ENCODE peak calls at places on chromosomes 3 and 15, in nine cellular contexts. D, X, R, B, E, T, N, S and U are unnamed samples. For H3K9me3, the result is how much of the 10 kb centered on the place peaks cover.

GRCh38 chr3:160106905-160107861 is 118.0 kb upstream of the C3orf80 start:
- DNase-seq in D (no peak), X (no peak), R (no peak), B (no peak), E (peak), T (no peak), N (no peak), S (no peak), U (no peak)

GRCh38 chr3:121574449-121574848 is 6.7 kb downstream of the ARGFX start:
- DNase-seq in D (no peak), X (no peak), R (no peak), B (no peak), E (peak), T (no peak), N (no peak), S (no peak), U (no peak)

GRCh38 chr3:146577662-146578061 is 27.5 kb downstream of the PLSCR5 start:
- DNase-seq in D (peak), X (peak), R (peak), B (peak), E (peak), T (no peak), N (no peak), S (no peak), U (no peak)

GRCh38 chr3:31980530-31981205 is 394 bp downstream of the OSBPL10 start:
- DNase-seq in D (no peak), X (peak), R (peak), B (peak), E (peak), T (peak), N (peak), S (peak), U (no peak)

GRCh38 chr3:81492048-81492447 is 269.4 kb downstream of the GBE1 start:
- DNase-seq in D (no peak), X (no peak), R (no peak), B (peak), E (no peak), T (no peak), N (no peak), S (no peak), U (no peak)

GRCh38 chr15:60324706-60325438 is 72.9 kb downstream of the ANXA2 start:
- DNase-seq in D (no peak), X (no peak), R (no peak), B (no peak), E (no peak), T (no peak), N (no peak), S (no peak), U (no peak)

GRCh38 chr3:38600551-38600950 is 48.9 kb downstream of the SCN5A start:
- DNase-seq in D (no peak), X (no peak), R (no peak), B (no peak), E (no peak), T (peak), N (no peak), S (no peak), U (no peak)

GRCh38 chr15:80710635-80711553 is 15.8 kb downstream of the ABHD17C start:
- DNase-seq in D (no peak), X (no peak), R (no peak), B (no peak), E (no peak), T (no peak), N (no peak), S (no peak), U (no peak)

GRCh38 chr3:55647086-55647485 is 160.0 kb upstream of the WNT5A start:
- DNase-seq in D (no peak), X (no peak), R (no peak), B (no peak), E (no peak), T (no peak), N (no peak), S (no peak), U (no peak)

GRCh38 chr3:157116017-157116416 is 43.9 kb downstream of the CCNL1 start:
- DNase-seq in D (no peak), X (no peak), R (no peak), B (no peak), E (no peak), T (no peak), N (no peak), S (no peak), U (no peak)

GRCh38 chr15:60964527-60964926 is 264.6 kb downstream of the RORA start:
- DNase-seq in D (no peak), X (peak), R (no peak), B (no peak), E (no peak), T (no peak), N (no peak), S (no peak), U (no peak)

GRCh38 chr3:193040836-193041672 is 123.4 kb upstream of the MB21D2 start:
- DNase-seq in D (no peak), X (no peak), R (no peak), B (peak), E (peak), T (no peak), N (no peak), S (no peak), U (no peak)

GRCh38 chr3:58535531-58536500 is 1.2 kb downstream of the ACOX2 start:
- DNase-seq in D (no peak), X (peak), R (no peak), B (no peak), E (peak), T (no peak), N (no peak), S (no peak), U (peak)

GRCh38 chr3:193630005-193630404 is 37.0 kb downstream of the OPA1 start:
- DNase-seq in D (no peak), X (no peak), R (no peak), B (no peak), E (no peak), T (no peak), N (no peak), S (no peak), U (no peak)

GRCh38 chr3:177944228-177944661 is 592.0 kb upstream of the KCNMB2 start:
- DNase-seq in D (no peak), X (no peak), R (no peak), B (no peak), E (no peak), T (no peak), N (no peak), S (no peak), U (no peak)

GRCh38 chr3:64150527-64151238 is 74.6 kb downstream of the PRICKLE2 start:
- DNase-seq in D (no peak), X (peak), R (no peak), B (peak), E (peak), T (peak), N (peak), S (no peak), U (no peak)

GRCh38 chr3:188133646-188134045 is 20.3 kb upstream of the LPP start:
- DNase-seq in D (no peak), X (no peak), R (no peak), B (peak), E (no peak), T (no peak), N (no peak), S (no peak), U (no peak)

GRCh38 chr15:97235285-97235985 is 725.1 kb upstream of the ARRDC4 start:
- DNase-seq in D (no peak), X (peak), R (no peak), B (peak), E (peak), T (peak), N (peak), S (no peak), U (no peak)

GRCh38 chr3:66715806-66716205 is 215.0 kb upstream of the LRIG1 start:
- DNase-seq in D (no peak), X (no peak), R (no peak), B (no peak), E (no peak), T (no peak), N (no peak), S (no peak), U (no peak)

GRCh38 chr3:48595526-48596121 is 495 bp upstream of the COL7A1 start:
- DNase-seq in D (no peak), X (peak), R (no peak), B (peak), E (peak), T (peak), N (no peak), S (no peak), U (no peak)

GRCh38 chr3:58383476-58383875 is 50.2 kb downstream of the PDHB start:
- DNase-seq in D (no peak), X (no peak), R (no peak), B (peak), E (no peak), T (no peak), N (no peak), S (no peak), U (no peak)

GRCh38 chr15:85689729-85690128 is 105.0 kb downstream of the KLHL25 start:
- DNase-seq in D (peak), X (peak), R (peak), B (peak), E (peak), T (peak), N (no peak), S (no peak), U (no peak)

GRCh38 chr3:148551767-148552260 is 145.9 kb upstream of the AGTR1 start:
- DNase-seq in D (no peak), X (no peak), R (no peak), B (peak), E (no peak), T (no peak), N (no peak), S (no peak), U (no peak)

GRCh38 chr3:46575577-46576222 is 9.6 kb upstream of the LRRC2 start:
- DNase-seq in D (no peak), X (no peak), R (no peak), B (no peak), E (no peak), T (no peak), N (no peak), S (no peak), U (no peak)

GRCh38 chr3:194952882-194953281 is 267.2 kb downstream of the FAM43A start:
- DNase-seq in D (no peak), X (no peak), R (no peak), B (no peak), E (peak), T (no peak), N (no peak), S (no peak), U (no peak)

GRCh38 chr3:168250415-168250861 is 154.7 kb upstream of the GOLIM4 start:
- DNase-seq in D (no peak), X (peak), R (no peak), B (peak), E (no peak), T (no peak), N (no peak), S (no peak), U (no peak)

GRCh38 chr3:168249539-168250414 is 154.1 kb upstream of the GOLIM4 start:
- DNase-seq in D (no peak), X (peak), R (peak), B (peak), E (peak), T (peak), N (peak), S (no peak), U (no peak)

GRCh38 chr3:168248383-168249047 is 152.8 kb upstream of the GOLIM4 start:
- DNase-seq in D (no peak), X (peak), R (no peak), B (peak), E (peak), T (no peak), N (no peak), S (no peak), U (no peak)

GRCh38 chr3:168249048-168249538 is 153.4 kb upstream of the GOLIM4 start:
- DNase-seq in D (no peak), X (peak), R (no peak), B (peak), E (no peak), T (no peak), N (no peak), S (no peak), U (no peak)

DNA sequence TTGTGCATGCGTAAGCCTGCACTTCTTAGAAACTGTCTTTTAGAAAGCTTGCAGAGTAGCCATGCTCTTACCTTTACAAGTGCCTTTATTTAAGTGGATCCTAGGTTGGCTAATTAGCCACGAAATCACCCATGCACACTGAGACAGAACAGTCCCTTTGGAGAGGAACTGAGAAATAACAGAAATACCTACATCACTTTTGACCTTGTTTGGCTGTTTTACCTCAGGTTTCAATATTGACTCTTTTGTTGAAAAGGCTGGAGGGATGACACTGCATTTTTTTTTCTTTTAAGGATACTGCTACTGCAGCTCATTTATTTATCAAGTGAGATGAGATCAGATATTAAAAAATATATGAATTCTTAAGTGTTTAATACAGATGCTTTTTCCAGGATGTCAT is 155.6 kb upstream of the GOLIM4 start:
- DNase-seq in D (no peak), X (no peak), R (no peak), B (peak), E (no peak), T (no peak), N (no peak), S (no peak), U (no peak)
- H3K4me3 ChIP-seq in D (no peak), X (no peak), R (no peak), B (no peak), E (no peak), T (no peak), N (no peak), S (no peak), U (no peak)

GRCh38 chr15:25092661-25093060 is 137.9 kb downstream of the SNRPN start:
- DNase-seq in D (no peak), X (no peak), R (no peak), B (no peak), E (no peak), T (no peak), N (no peak), S (no peak), U (no peak)

GRCh38 chr15:25093455-25094029 is 138.8 kb downstream of the SNRPN start:
- DNase-seq in D (no peak), X (no peak), R (no peak), B (no peak), E (no peak), T (no peak), N (no peak), S (no peak), U (peak)

GRCh38 chr15:25094066-25094465 is 139.3 kb downstream of the SNRPN start:
- DNase-seq in D (no peak), X (no peak), R (no peak), B (no peak), E (no peak), T (no peak), N (no peak), S (no peak), U (no peak)

GRCh38 chr15:25094519-25094918 is 139.7 kb downstream of the SNRPN start:
- DNase-seq in D (no peak), X (no peak), R (no peak), B (no peak), E (no peak), T (no peak), N (no peak), S (no peak), U (no peak)

DNA sequence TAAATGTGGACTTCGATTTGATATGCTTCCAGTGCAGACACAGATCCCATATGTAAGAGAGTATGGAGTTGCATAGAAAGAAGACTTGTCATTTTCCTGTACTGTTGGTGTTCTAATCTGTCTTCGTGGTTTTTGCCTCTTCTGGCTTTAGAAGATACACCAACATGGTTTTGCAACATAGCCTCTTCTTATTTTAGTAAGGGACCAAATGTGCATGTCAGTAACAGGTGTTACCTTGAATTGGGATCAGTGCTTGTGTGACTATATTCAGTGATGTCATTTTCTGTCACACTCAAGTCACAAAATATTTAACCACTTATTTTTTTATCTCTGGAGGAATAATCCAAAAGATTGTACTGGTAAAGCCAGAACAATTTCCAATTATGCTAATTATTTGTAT is 140.4 kb downstream of the SNRPN start:
- DNase-seq in D (no peak), X (no peak), R (no peak), B (no peak), E (no peak), T (no peak), N (no peak), S (no peak), U (no peak)
- H3K9me3 ChIP-seq in D (under half), X (under half), R (under half), B (half or more), E (under half), T (under half), N (half or more), S (half or more), U (under half)

GRCh38 chr3:142597898-142598297 is 1.7 kb downstream of the PLS1 start:
- DNase-seq in D (no peak), X (no peak), R (no peak), B (no peak), E (no peak), T (no peak), N (no peak), S (no peak), U (no peak)

GRCh38 chr3:142595141-142595540 is 1.1 kb upstream of the PLS1 start:
- DNase-seq in D (no peak), X (no peak), R (no peak), B (no peak), E (no peak), T (no peak), N (no peak), S (no peak), U (no peak)

GRCh38 chr3:142596726-142597088 is 514 bp downstream of the PLS1 start:
- DNase-seq in D (no peak), X (no peak), R (no peak), B (no peak), E (no peak), T (no peak), N (no peak), S (no peak), U (no peak)

GRCh38 chr3:142595581-142595950 is 627 bp upstream of the PLS1 start:
- DNase-seq in D (no peak), X (no peak), R (no peak), B (peak), E (peak), T (no peak), N (no peak), S (no peak), U (no peak)

GRCh38 chr3:142595951-142596725 is at the start of gene PLS1:
- DNase-seq in D (peak), X (peak), R (peak), B (peak), E (peak), T (peak), N (peak), S (no peak), U (no peak)
- H3K4me3 ChIP-seq in D (peak), X (peak), R (peak), B (peak), E (peak), T (peak), N (peak), S (peak), U (peak)

DNA sequence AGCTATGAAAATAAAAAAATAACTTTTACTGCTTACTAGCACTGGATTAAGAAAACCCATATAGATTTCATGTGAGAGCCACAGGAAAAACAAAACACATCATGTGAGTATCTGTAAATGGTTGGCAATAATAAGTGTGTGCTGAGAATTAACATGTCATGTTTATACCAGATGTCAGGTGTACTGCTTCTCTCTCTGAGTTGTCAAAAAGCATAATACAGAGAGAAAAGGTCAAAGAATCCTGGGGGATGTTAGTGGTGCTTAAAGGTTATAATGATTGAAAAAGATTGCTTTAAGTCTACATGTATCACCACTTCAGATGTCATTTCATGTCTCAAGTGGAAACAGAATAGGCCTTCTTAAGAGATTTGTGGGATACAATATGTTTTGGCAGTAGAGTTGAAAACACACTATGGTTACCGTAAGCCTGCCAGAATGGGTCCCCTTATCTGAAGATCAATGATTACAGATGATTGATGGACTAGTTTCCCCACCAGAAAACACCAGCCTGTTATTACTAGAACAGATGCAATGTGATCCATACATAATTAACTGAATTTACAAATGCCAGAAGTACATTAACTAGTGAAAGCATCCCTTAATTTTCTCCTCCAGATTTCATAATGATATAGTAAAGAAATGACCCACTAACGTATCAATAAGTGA is 204.1 kb downstream of the CNTN3 start:
- DNase-seq in D (no peak), X (no peak), R (no peak), B (no peak), E (no peak), T (no peak), N (no peak), S (no peak), U (no peak)
- H3K9me3 ChIP-seq in D (under half), X (under half), R (under half), B (under half), E (under half), T (under half), N (under half), S (under half), U (under half)

DNA sequence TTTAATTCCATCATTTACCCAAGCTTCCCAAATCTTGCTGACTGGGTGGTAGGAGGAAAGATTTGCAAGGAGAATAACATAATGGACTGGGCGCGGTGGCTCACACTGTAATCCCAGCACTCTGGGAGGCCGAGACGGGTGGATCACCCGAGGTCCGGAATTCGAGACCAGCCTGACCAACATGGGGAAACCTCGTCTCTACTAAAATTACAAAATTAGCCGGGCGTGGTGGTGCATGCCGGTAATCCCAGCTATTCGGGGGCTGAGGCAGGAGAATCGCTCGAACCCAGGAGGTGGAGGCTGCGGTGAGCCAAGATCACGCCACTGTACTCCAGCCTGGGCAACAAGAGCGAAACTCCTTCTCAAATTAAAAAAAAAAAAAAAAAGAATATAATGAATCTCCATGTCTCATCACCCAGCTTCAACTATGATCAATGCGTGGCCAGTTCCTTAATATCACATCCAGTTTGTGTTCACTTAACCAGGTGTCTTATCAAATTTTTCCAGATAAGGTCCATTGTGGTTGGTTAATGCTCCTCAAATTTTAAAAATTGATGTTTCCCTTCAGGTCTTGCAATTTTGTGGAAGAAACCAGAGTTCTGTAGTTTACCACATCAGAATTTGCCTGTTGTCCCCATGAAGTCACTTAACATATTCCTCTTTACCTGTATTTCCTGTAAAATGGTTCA is 1.3 kb upstream of the ABCF3 start:
- DNase-seq in D (no peak), X (no peak), R (no peak), B (no peak), E (no peak), T (no peak), N (no peak), S (no peak), U (no peak)
- H3K4me3 ChIP-seq in D (no peak), X (no peak), R (no peak), B (no peak), E (no peak), T (no peak), N (peak), S (no peak), U (no peak)

GRCh38 chr15:25061808-25062550 is 107.2 kb downstream of the SNRPN start:
- DNase-seq in D (no peak), X (no peak), R (no peak), B (no peak), E (no peak), T (peak), N (no peak), S (no peak), U (no peak)
- H3K9me3 ChIP-seq in D (half or more), X (under half), R (under half), B (half or more), E (half or more), T (half or more), N (half or more), S (half or more), U (half or more)